ENCODE peak calls at places on chromosomes 4 and X, in nine cellular contexts. One of them, this sample, is unnamed.

GRCh38 chrX:30156880-30157560 is 58.3 kb upstream of the MAGEB2 start:
- DNase-seq in activated CD8-positive, alpha-beta memory T cell treated with anti-CD3 and anti-CD28 coated beads, Interleukin-2, amount 10 ng/mL, durations not matched to agents 7 days and 5 days: no peak
- DNase-seq in stimulated activated CD8-positive, alpha-beta memory T cell treated with anti-CD3 and anti-CD28 coated beads, Interleukin-4, amount 100 ng/mL, for 24 hours: no peak
- DNase-seq in GM19239: no peak
- DNase-seq in cardiac fibroblast: no peak
- DNase-seq in mucosa of descending colon: no peak
- DNase-seq in stimulated activated CD4-positive, alpha-beta T cell treated with anti-CD3 and anti-CD28 coated beads, Interleukin-12 subunit alpha, Interleukin-12 subunit beta, amount 100 ng/mL, for 4 hours: no peak
- DNase-seq in fibroblast of the aortic adventitia: no peak
- DNase-seq in kidney tubule cell: no peak
- DNase-seq in this sample: no peak

GRCh38 chr4:39274503-39274902 is 91.7 kb downstream of the RFC1 start:
- DNase-seq in fibroblast of the aortic adventitia: no peak
- DNase-seq in cardiac fibroblast: no peak
- DNase-seq in stimulated activated CD4-positive, alpha-beta T cell treated with anti-CD3 and anti-CD28 coated beads, Interleukin-12 subunit alpha, Interleukin-12 subunit beta, amount 100 ng/mL, for 4 hours: no peak
- DNase-seq in GM19239: no peak
- DNase-seq in mucosa of descending colon: no peak
- DNase-seq in activated CD8-positive, alpha-beta memory T cell treated with anti-CD3 and anti-CD28 coated beads, Interleukin-2, amount 10 ng/mL, durations not matched to agents 7 days and 5 days: no peak
- DNase-seq in kidney tubule cell: no peak
- DNase-seq in stimulated activated CD8-positive, alpha-beta memory T cell treated with anti-CD3 and anti-CD28 coated beads, Interleukin-4, amount 100 ng/mL, for 24 hours: no peak
- DNase-seq in this sample: no peak

GRCh38 chr4:5473125-5473524 is 235.2 kb downstream of the EVC2 start:
- DNase-seq in fibroblast of the aortic adventitia: no peak
- DNase-seq in cardiac fibroblast: no peak
- DNase-seq in kidney tubule cell: no peak
- DNase-seq in activated CD8-positive, alpha-beta memory T cell treated with anti-CD3 and anti-CD28 coated beads, Interleukin-2, amount 10 ng/mL, durations not matched to agents 7 days and 5 days: no peak
- DNase-seq in mucosa of descending colon: no peak
- DNase-seq in GM19239: no peak
- DNase-seq in stimulated activated CD8-positive, alpha-beta memory T cell treated with anti-CD3 and anti-CD28 coated beads, Interleukin-4, amount 100 ng/mL, for 24 hours: no peak
- DNase-seq in stimulated activated CD4-positive, alpha-beta T cell treated with anti-CD3 and anti-CD28 coated beads, Interleukin-12 subunit alpha, Interleukin-12 subunit beta, amount 100 ng/mL, for 4 hours: no peak
- DNase-seq in this sample: no peak

GRCh38 chrX:48823029-48823428 is 3.3 kb upstream of the ERAS start:
- DNase-seq in stimulated activated CD4-positive, alpha-beta T cell treated with anti-CD3 and anti-CD28 coated beads, Interleukin-12 subunit alpha, Interleukin-12 subunit beta, amount 100 ng/mL, for 4 hours: no peak
- DNase-seq in stimulated activated CD8-positive, alpha-beta memory T cell treated with anti-CD3 and anti-CD28 coated beads, Interleukin-4, amount 100 ng/mL, for 24 hours: no peak
- DNase-seq in mucosa of descending colon: no peak
- DNase-seq in cardiac fibroblast: no peak
- DNase-seq in activated CD8-positive, alpha-beta memory T cell treated with anti-CD3 and anti-CD28 coated beads, Interleukin-2, amount 10 ng/mL, durations not matched to agents 7 days and 5 days: no peak
- DNase-seq in fibroblast of the aortic adventitia: no peak
- DNase-seq in kidney tubule cell: no peak
- DNase-seq in GM19239: no peak
- DNase-seq in this sample: no peak

GRCh38 chrX:154409222-154409871 is at the start of gene DNASE1L1:
- DNase-seq in mucosa of descending colon: peak; percentile 94
- DNase-seq in stimulated activated CD4-positive, alpha-beta T cell treated with anti-CD3 and anti-CD28 coated beads, Interleukin-12 subunit alpha, Interleukin-12 subunit beta, amount 100 ng/mL, for 4 hours: no peak
- DNase-seq in stimulated activated CD8-positive, alpha-beta memory T cell treated with anti-CD3 and anti-CD28 coated beads, Interleukin-4, amount 100 ng/mL, for 24 hours: peak; percentile 33
- DNase-seq in kidney tubule cell: peak; percentile 75
- DNase-seq in activated CD8-positive, alpha-beta memory T cell treated with anti-CD3 and anti-CD28 coated beads, Interleukin-2, amount 10 ng/mL, durations not matched to agents 7 days and 5 days: peak; percentile 49
- DNase-seq in cardiac fibroblast: peak; percentile 92
- DNase-seq in GM19239: no peak
- DNase-seq in fibroblast of the aortic adventitia: peak; percentile 78
- DNase-seq in this sample: peak; percentile 46

GRCh38 chrX:46447384-46447783 is 97.8 kb downstream of the ZNF674 start:
- DNase-seq in fibroblast of the aortic adventitia: no peak
- DNase-seq in stimulated activated CD4-positive, alpha-beta T cell treated with anti-CD3 and anti-CD28 coated beads, Interleukin-12 subunit alpha, Interleukin-12 subunit beta, amount 100 ng/mL, for 4 hours: no peak
- DNase-seq in mucosa of descending colon: no peak
- DNase-seq in stimulated activated CD8-positive, alpha-beta memory T cell treated with anti-CD3 and anti-CD28 coated beads, Interleukin-4, amount 100 ng/mL, for 24 hours: no peak
- DNase-seq in activated CD8-positive, alpha-beta memory T cell treated with anti-CD3 and anti-CD28 coated beads, Interleukin-2, amount 10 ng/mL, durations not matched to agents 7 days and 5 days: no peak
- DNase-seq in kidney tubule cell: peak; percentile 27
- DNase-seq in GM19239: no peak
- DNase-seq in cardiac fibroblast: peak; percentile 13
- DNase-seq in this sample: no peak

GRCh38 chrX:106905064-106905708 is 2.0 kb upstream of the RIPPLY1 start:
- DNase-seq in mucosa of descending colon: no peak
- DNase-seq in stimulated activated CD4-positive, alpha-beta T cell treated with anti-CD3 and anti-CD28 coated beads, Interleukin-12 subunit alpha, Interleukin-12 subunit beta, amount 100 ng/mL, for 4 hours: no peak
- DNase-seq in stimulated activated CD8-positive, alpha-beta memory T cell treated with anti-CD3 and anti-CD28 coated beads, Interleukin-4, amount 100 ng/mL, for 24 hours: no peak
- DNase-seq in fibroblast of the aortic adventitia: no peak
- DNase-seq in cardiac fibroblast: no peak
- DNase-seq in activated CD8-positive, alpha-beta memory T cell treated with anti-CD3 and anti-CD28 coated beads, Interleukin-2, amount 10 ng/mL, durations not matched to agents 7 days and 5 days: no peak
- DNase-seq in GM19239: no peak
- DNase-seq in kidney tubule cell: no peak
- DNase-seq in this sample: no peak

GRCh38 chrX:131264665-131265064 is 24.4 kb downstream of the IGSF1 start:
- DNase-seq in cardiac fibroblast: no peak
- DNase-seq in stimulated activated CD4-positive, alpha-beta T cell treated with anti-CD3 and anti-CD28 coated beads, Interleukin-12 subunit alpha, Interleukin-12 subunit beta, amount 100 ng/mL, for 4 hours: no peak
- DNase-seq in kidney tubule cell: no peak
- DNase-seq in GM19239: no peak
- DNase-seq in fibroblast of the aortic adventitia: no peak
- DNase-seq in activated CD8-positive, alpha-beta memory T cell treated with anti-CD3 and anti-CD28 coated beads, Interleukin-2, amount 10 ng/mL, durations not matched to agents 7 days and 5 days: no peak
- DNase-seq in mucosa of descending colon: no peak
- DNase-seq in stimulated activated CD8-positive, alpha-beta memory T cell treated with anti-CD3 and anti-CD28 coated beads, Interleukin-4, amount 100 ng/mL, for 24 hours: no peak
- DNase-seq in this sample: no peak

GRCh38 chr4:11182586-11183357 is 245.9 kb downstream of the HS3ST1 start:
- DNase-seq in GM19239: no peak
- DNase-seq in cardiac fibroblast: no peak
- DNase-seq in activated CD8-positive, alpha-beta memory T cell treated with anti-CD3 and anti-CD28 coated beads, Interleukin-2, amount 10 ng/mL, durations not matched to agents 7 days and 5 days: no peak
- DNase-seq in mucosa of descending colon: no peak
- DNase-seq in stimulated activated CD4-positive, alpha-beta T cell treated with anti-CD3 and anti-CD28 coated beads, Interleukin-12 subunit alpha, Interleukin-12 subunit beta, amount 100 ng/mL, for 4 hours: no peak
- DNase-seq in fibroblast of the aortic adventitia: peak; percentile 78
- DNase-seq in kidney tubule cell: peak; percentile 63
- DNase-seq in stimulated activated CD8-positive, alpha-beta memory T cell treated with anti-CD3 and anti-CD28 coated beads, Interleukin-4, amount 100 ng/mL, for 24 hours: no peak
- DNase-seq in this sample: no peak

GRCh38 chr4:6107886-6108285 is 89.7 kb upstream of the C4orf50 start:
- DNase-seq in GM19239: no peak
- DNase-seq in cardiac fibroblast: no peak
- DNase-seq in activated CD8-positive, alpha-beta memory T cell treated with anti-CD3 and anti-CD28 coated beads, Interleukin-2, amount 10 ng/mL, durations not matched to agents 7 days and 5 days: no peak
- DNase-seq in fibroblast of the aortic adventitia: no peak
- DNase-seq in mucosa of descending colon: no peak
- DNase-seq in kidney tubule cell: no peak
- DNase-seq in stimulated activated CD4-positive, alpha-beta T cell treated with anti-CD3 and anti-CD28 coated beads, Interleukin-12 subunit alpha, Interleukin-12 subunit beta, amount 100 ng/mL, for 4 hours: no peak
- DNase-seq in stimulated activated CD8-positive, alpha-beta memory T cell treated with anti-CD3 and anti-CD28 coated beads, Interleukin-4, amount 100 ng/mL, for 24 hours: no peak
- DNase-seq in this sample: no peak

GRCh38 chr4:151407466-151408379 is 1.3 kb upstream of the FHIP1A start:
- DNase-seq in stimulated activated CD4-positive, alpha-beta T cell treated with anti-CD3 and anti-CD28 coated beads, Interleukin-12 subunit alpha, Interleukin-12 subunit beta, amount 100 ng/mL, for 4 hours: no peak
- DNase-seq in GM19239: peak; percentile 84
- DNase-seq in activated CD8-positive, alpha-beta memory T cell treated with anti-CD3 and anti-CD28 coated beads, Interleukin-2, amount 10 ng/mL, durations not matched to agents 7 days and 5 days: peak; percentile 80
- DNase-seq in mucosa of descending colon: peak; percentile 70
- DNase-seq in kidney tubule cell: peak; percentile 49
- DNase-seq in fibroblast of the aortic adventitia: no peak
- DNase-seq in stimulated activated CD8-positive, alpha-beta memory T cell treated with anti-CD3 and anti-CD28 coated beads, Interleukin-4, amount 100 ng/mL, for 24 hours: no peak
- DNase-seq in cardiac fibroblast: no peak
- DNase-seq in this sample: peak; percentile 71

GRCh38 chr4:13892739-13893105 is 265.2 kb upstream of the BOD1L1 start:
- DNase-seq in mucosa of descending colon: no peak
- DNase-seq in GM19239: no peak
- DNase-seq in stimulated activated CD4-positive, alpha-beta T cell treated with anti-CD3 and anti-CD28 coated beads, Interleukin-12 subunit alpha, Interleukin-12 subunit beta, amount 100 ng/mL, for 4 hours: no peak
- DNase-seq in fibroblast of the aortic adventitia: no peak
- DNase-seq in kidney tubule cell: peak; percentile 53
- DNase-seq in activated CD8-positive, alpha-beta memory T cell treated with anti-CD3 and anti-CD28 coated beads, Interleukin-2, amount 10 ng/mL, durations not matched to agents 7 days and 5 days: no peak
- DNase-seq in cardiac fibroblast: peak; percentile 77
- DNase-seq in stimulated activated CD8-positive, alpha-beta memory T cell treated with anti-CD3 and anti-CD28 coated beads, Interleukin-4, amount 100 ng/mL, for 24 hours: no peak
- DNase-seq in this sample: no peak

GRCh38 chrX:100748133-100748532 is 16.2 kb upstream of the SYTL4 start:
- DNase-seq in activated CD8-positive, alpha-beta memory T cell treated with anti-CD3 and anti-CD28 coated beads, Interleukin-2, amount 10 ng/mL, durations not matched to agents 7 days and 5 days: no peak
- DNase-seq in mucosa of descending colon: no peak
- DNase-seq in kidney tubule cell: peak; percentile 42
- DNase-seq in stimulated activated CD8-positive, alpha-beta memory T cell treated with anti-CD3 and anti-CD28 coated beads, Interleukin-4, amount 100 ng/mL, for 24 hours: no peak
- DNase-seq in cardiac fibroblast: no peak
- DNase-seq in stimulated activated CD4-positive, alpha-beta T cell treated with anti-CD3 and anti-CD28 coated beads, Interleukin-12 subunit alpha, Interleukin-12 subunit beta, amount 100 ng/mL, for 4 hours: no peak
- DNase-seq in GM19239: no peak
- DNase-seq in fibroblast of the aortic adventitia: no peak
- DNase-seq in this sample: no peak

GRCh38 chr4:3346146-3346545 is 53.3 kb downstream of the RGS12 start:
- DNase-seq in stimulated activated CD4-positive, alpha-beta T cell treated with anti-CD3 and anti-CD28 coated beads, Interleukin-12 subunit alpha, Interleukin-12 subunit beta, amount 100 ng/mL, for 4 hours: peak; percentile 7
- DNase-seq in stimulated activated CD8-positive, alpha-beta memory T cell treated with anti-CD3 and anti-CD28 coated beads, Interleukin-4, amount 100 ng/mL, for 24 hours: no peak
- DNase-seq in cardiac fibroblast: peak; percentile 86
- DNase-seq in GM19239: peak; percentile 71
- DNase-seq in activated CD8-positive, alpha-beta memory T cell treated with anti-CD3 and anti-CD28 coated beads, Interleukin-2, amount 10 ng/mL, durations not matched to agents 7 days and 5 days: peak; percentile 50
- DNase-seq in fibroblast of the aortic adventitia: peak; percentile 90
- DNase-seq in mucosa of descending colon: no peak
- DNase-seq in kidney tubule cell: peak; percentile 72
- DNase-seq in this sample: peak; percentile 32

GRCh38 chrX:127708155-127708554 is 344.0 kb downstream of the ACTRT1 start:
- DNase-seq in kidney tubule cell: peak; percentile 41
- DNase-seq in activated CD8-positive, alpha-beta memory T cell treated with anti-CD3 and anti-CD28 coated beads, Interleukin-2, amount 10 ng/mL, durations not matched to agents 7 days and 5 days: no peak
- DNase-seq in stimulated activated CD4-positive, alpha-beta T cell treated with anti-CD3 and anti-CD28 coated beads, Interleukin-12 subunit alpha, Interleukin-12 subunit beta, amount 100 ng/mL, for 4 hours: no peak
- DNase-seq in GM19239: no peak
- DNase-seq in fibroblast of the aortic adventitia: no peak
- DNase-seq in cardiac fibroblast: no peak
- DNase-seq in mucosa of descending colon: no peak
- DNase-seq in stimulated activated CD8-positive, alpha-beta memory T cell treated with anti-CD3 and anti-CD28 coated beads, Interleukin-4, amount 100 ng/mL, for 24 hours: no peak
- DNase-seq in this sample: no peak

GRCh38 chr4:137359691-137360315 is 172.5 kb downstream of the PCDH18 start:
- DNase-seq in cardiac fibroblast: peak; percentile 40
- DNase-seq in fibroblast of the aortic adventitia: peak; percentile 70
- DNase-seq in stimulated activated CD4-positive, alpha-beta T cell treated with anti-CD3 and anti-CD28 coated beads, Interleukin-12 subunit alpha, Interleukin-12 subunit beta, amount 100 ng/mL, for 4 hours: no peak
- DNase-seq in stimulated activated CD8-positive, alpha-beta memory T cell treated with anti-CD3 and anti-CD28 coated beads, Interleukin-4, amount 100 ng/mL, for 24 hours: no peak
- DNase-seq in kidney tubule cell: no peak
- DNase-seq in activated CD8-positive, alpha-beta memory T cell treated with anti-CD3 and anti-CD28 coated beads, Interleukin-2, amount 10 ng/mL, durations not matched to agents 7 days and 5 days: no peak
- DNase-seq in GM19239: no peak
- DNase-seq in mucosa of descending colon: no peak
- DNase-seq in this sample: no peak

GRCh38 chrX:129744881-129745321 is 6.1 kb downstream of the XPNPEP2 start:
- DNase-seq in activated CD8-positive, alpha-beta memory T cell treated with anti-CD3 and anti-CD28 coated beads, Interleukin-2, amount 10 ng/mL, durations not matched to agents 7 days and 5 days: peak; percentile 69
- DNase-seq in stimulated activated CD8-positive, alpha-beta memory T cell treated with anti-CD3 and anti-CD28 coated beads, Interleukin-4, amount 100 ng/mL, for 24 hours: no peak
- DNase-seq in stimulated activated CD4-positive, alpha-beta T cell treated with anti-CD3 and anti-CD28 coated beads, Interleukin-12 subunit alpha, Interleukin-12 subunit beta, amount 100 ng/mL, for 4 hours: no peak
- DNase-seq in kidney tubule cell: no peak
- DNase-seq in cardiac fibroblast: no peak
- DNase-seq in GM19239: no peak
- DNase-seq in fibroblast of the aortic adventitia: no peak
- DNase-seq in mucosa of descending colon: no peak
- DNase-seq in this sample: no peak

GRCh38 chr4:1183985-1184773 is 11.8 kb upstream of the SPON2 start:
- DNase-seq in stimulated activated CD8-positive, alpha-beta memory T cell treated with anti-CD3 and anti-CD28 coated beads, Interleukin-4, amount 100 ng/mL, for 24 hours: no peak
- DNase-seq in activated CD8-positive, alpha-beta memory T cell treated with anti-CD3 and anti-CD28 coated beads, Interleukin-2, amount 10 ng/mL, durations not matched to agents 7 days and 5 days: no peak
- DNase-seq in kidney tubule cell: no peak
- DNase-seq in cardiac fibroblast: no peak
- DNase-seq in GM19239: no peak
- DNase-seq in fibroblast of the aortic adventitia: peak; percentile 54
- DNase-seq in mucosa of descending colon: no peak
- DNase-seq in stimulated activated CD4-positive, alpha-beta T cell treated with anti-CD3 and anti-CD28 coated beads, Interleukin-12 subunit alpha, Interleukin-12 subunit beta, amount 100 ng/mL, for 4 hours: no peak
- DNase-seq in this sample: no peak

GRCh38 chrX:72078411-72078810 is 53.3 kb downstream of the RTL5 start:
- DNase-seq in mucosa of descending colon: no peak
- DNase-seq in stimulated activated CD4-positive, alpha-beta T cell treated with anti-CD3 and anti-CD28 coated beads, Interleukin-12 subunit alpha, Interleukin-12 subunit beta, amount 100 ng/mL, for 4 hours: no peak
- DNase-seq in cardiac fibroblast: no peak
- DNase-seq in stimulated activated CD8-positive, alpha-beta memory T cell treated with anti-CD3 and anti-CD28 coated beads, Interleukin-4, amount 100 ng/mL, for 24 hours: no peak
- DNase-seq in kidney tubule cell: no peak
- DNase-seq in fibroblast of the aortic adventitia: no peak
- DNase-seq in GM19239: no peak
- DNase-seq in activated CD8-positive, alpha-beta memory T cell treated with anti-CD3 and anti-CD28 coated beads, Interleukin-2, amount 10 ng/mL, durations not matched to agents 7 days and 5 days: no peak
- DNase-seq in this sample: no peak

GRCh38 chrX:10974920-10975319 is 136.2 kb upstream of the HCCS start:
- DNase-seq in activated CD8-positive, alpha-beta memory T cell treated with anti-CD3 and anti-CD28 coated beads, Interleukin-2, amount 10 ng/mL, durations not matched to agents 7 days and 5 days: no peak
- DNase-seq in stimulated activated CD8-positive, alpha-beta memory T cell treated with anti-CD3 and anti-CD28 coated beads, Interleukin-4, amount 100 ng/mL, for 24 hours: no peak
- DNase-seq in stimulated activated CD4-positive, alpha-beta T cell treated with anti-CD3 and anti-CD28 coated beads, Interleukin-12 subunit alpha, Interleukin-12 subunit beta, amount 100 ng/mL, for 4 hours: no peak
- DNase-seq in fibroblast of the aortic adventitia: no peak
- DNase-seq in GM19239: no peak
- DNase-seq in kidney tubule cell: no peak
- DNase-seq in mucosa of descending colon: no peak
- DNase-seq in cardiac fibroblast: no peak
- DNase-seq in this sample: no peak

GRCh38 chrX:133881893-133882292 is 103.5 kb downstream of the GPC3 start:
- DNase-seq in cardiac fibroblast: no peak
- DNase-seq in stimulated activated CD8-positive, alpha-beta memory T cell treated with anti-CD3 and anti-CD28 coated beads, Interleukin-4, amount 100 ng/mL, for 24 hours: no peak
- DNase-seq in kidney tubule cell: no peak
- DNase-seq in stimulated activated CD4-positive, alpha-beta T cell treated with anti-CD3 and anti-CD28 coated beads, Interleukin-12 subunit alpha, Interleukin-12 subunit beta, amount 100 ng/mL, for 4 hours: no peak
- DNase-seq in GM19239: no peak
- DNase-seq in fibroblast of the aortic adventitia: no peak
- DNase-seq in activated CD8-positive, alpha-beta memory T cell treated with anti-CD3 and anti-CD28 coated beads, Interleukin-2, amount 10 ng/mL, durations not matched to agents 7 days and 5 days: no peak
- DNase-seq in mucosa of descending colon: no peak
- DNase-seq in this sample: no peak

GRCh38 chr4:99405433-99406115 is 29.6 kb downstream of the ADH7 start:
- DNase-seq in stimulated activated CD4-positive, alpha-beta T cell treated with anti-CD3 and anti-CD28 coated beads, Interleukin-12 subunit alpha, Interleukin-12 subunit beta, amount 100 ng/mL, for 4 hours: peak; percentile 58
- DNase-seq in cardiac fibroblast: peak; percentile 91
- DNase-seq in mucosa of descending colon: no peak
- DNase-seq in kidney tubule cell: peak; percentile 78
- DNase-seq in activated CD8-positive, alpha-beta memory T cell treated with anti-CD3 and anti-CD28 coated beads, Interleukin-2, amount 10 ng/mL, durations not matched to agents 7 days and 5 days: peak; percentile 67
- DNase-seq in stimulated activated CD8-positive, alpha-beta memory T cell treated with anti-CD3 and anti-CD28 coated beads, Interleukin-4, amount 100 ng/mL, for 24 hours: peak; percentile 30
- DNase-seq in fibroblast of the aortic adventitia: peak; percentile 97
- DNase-seq in GM19239: no peak
- DNase-seq in this sample: peak; percentile 18

GRCh38 chr4:78938474-78938867 is 767 bp downstream of the PAQR3 start:
- DNase-seq in fibroblast of the aortic adventitia: no peak
- DNase-seq in stimulated activated CD8-positive, alpha-beta memory T cell treated with anti-CD3 and anti-CD28 coated beads, Interleukin-4, amount 100 ng/mL, for 24 hours: no peak
- DNase-seq in mucosa of descending colon: no peak
- DNase-seq in cardiac fibroblast: no peak
- DNase-seq in GM19239: no peak
- DNase-seq in kidney tubule cell: peak; percentile 6
- DNase-seq in activated CD8-positive, alpha-beta memory T cell treated with anti-CD3 and anti-CD28 coated beads, Interleukin-2, amount 10 ng/mL, durations not matched to agents 7 days and 5 days: no peak
- DNase-seq in stimulated activated CD4-positive, alpha-beta T cell treated with anti-CD3 and anti-CD28 coated beads, Interleukin-12 subunit alpha, Interleukin-12 subunit beta, amount 100 ng/mL, for 4 hours: no peak
- DNase-seq in this sample: no peak

GRCh38 chrX:108397627-108398392 is 40.4 kb downstream of the COL4A6 start:
- DNase-seq in fibroblast of the aortic adventitia: peak; percentile 66
- DNase-seq in kidney tubule cell: peak; percentile 35
- DNase-seq in activated CD8-positive, alpha-beta memory T cell treated with anti-CD3 and anti-CD28 coated beads, Interleukin-2, amount 10 ng/mL, durations not matched to agents 7 days and 5 days: no peak
- DNase-seq in stimulated activated CD8-positive, alpha-beta memory T cell treated with anti-CD3 and anti-CD28 coated beads, Interleukin-4, amount 100 ng/mL, for 24 hours: no peak
- DNase-seq in stimulated activated CD4-positive, alpha-beta T cell treated with anti-CD3 and anti-CD28 coated beads, Interleukin-12 subunit alpha, Interleukin-12 subunit beta, amount 100 ng/mL, for 4 hours: no peak
- DNase-seq in cardiac fibroblast: peak; percentile 14
- DNase-seq in mucosa of descending colon: no peak
- DNase-seq in GM19239: no peak
- DNase-seq in this sample: no peak

GRCh38 chrX:109847257-109848187 is 114.5 kb upstream of the ACSL4 start:
- DNase-seq in kidney tubule cell: peak; percentile 83
- DNase-seq in activated CD8-positive, alpha-beta memory T cell treated with anti-CD3 and anti-CD28 coated beads, Interleukin-2, amount 10 ng/mL, durations not matched to agents 7 days and 5 days: no peak
- DNase-seq in GM19239: no peak
- DNase-seq in cardiac fibroblast: peak; percentile 96
- DNase-seq in stimulated activated CD8-positive, alpha-beta memory T cell treated with anti-CD3 and anti-CD28 coated beads, Interleukin-4, amount 100 ng/mL, for 24 hours: no peak
- DNase-seq in fibroblast of the aortic adventitia: peak; percentile 94
- DNase-seq in mucosa of descending colon: no peak
- DNase-seq in stimulated activated CD4-positive, alpha-beta T cell treated with anti-CD3 and anti-CD28 coated beads, Interleukin-12 subunit alpha, Interleukin-12 subunit beta, amount 100 ng/mL, for 4 hours: no peak
- DNase-seq in this sample: no peak

GRCh38 chr4:6017800-6018199 is 431 bp downstream of the C4orf50 start:
- DNase-seq in fibroblast of the aortic adventitia: no peak
- DNase-seq in kidney tubule cell: no peak
- DNase-seq in stimulated activated CD4-positive, alpha-beta T cell treated with anti-CD3 and anti-CD28 coated beads, Interleukin-12 subunit alpha, Interleukin-12 subunit beta, amount 100 ng/mL, for 4 hours: no peak
- DNase-seq in GM19239: no peak
- DNase-seq in activated CD8-positive, alpha-beta memory T cell treated with anti-CD3 and anti-CD28 coated beads, Interleukin-2, amount 10 ng/mL, durations not matched to agents 7 days and 5 days: no peak
- DNase-seq in stimulated activated CD8-positive, alpha-beta memory T cell treated with anti-CD3 and anti-CD28 coated beads, Interleukin-4, amount 100 ng/mL, for 24 hours: no peak
- DNase-seq in mucosa of descending colon: no peak
- DNase-seq in cardiac fibroblast: no peak
- DNase-seq in this sample: no peak

GRCh38 chrX:84219551-84219950 is 31.6 kb upstream of the RPS6KA6 start:
- DNase-seq in cardiac fibroblast: no peak
- DNase-seq in mucosa of descending colon: no peak
- DNase-seq in stimulated activated CD8-positive, alpha-beta memory T cell treated with anti-CD3 and anti-CD28 coated beads, Interleukin-4, amount 100 ng/mL, for 24 hours: no peak
- DNase-seq in stimulated activated CD4-positive, alpha-beta T cell treated with anti-CD3 and anti-CD28 coated beads, Interleukin-12 subunit alpha, Interleukin-12 subunit beta, amount 100 ng/mL, for 4 hours: no peak
- DNase-seq in GM19239: no peak
- DNase-seq in fibroblast of the aortic adventitia: no peak
- DNase-seq in activated CD8-positive, alpha-beta memory T cell treated with anti-CD3 and anti-CD28 coated beads, Interleukin-2, amount 10 ng/mL, durations not matched to agents 7 days and 5 days: no peak
- DNase-seq in kidney tubule cell: peak; percentile 69
- DNase-seq in this sample: no peak

GRCh38 chr4:74675673-74676279 is 118.5 kb downstream of the BTC start:
- DNase-seq in cardiac fibroblast: peak; percentile 82
- DNase-seq in stimulated activated CD8-positive, alpha-beta memory T cell treated with anti-CD3 and anti-CD28 coated beads, Interleukin-4, amount 100 ng/mL, for 24 hours: no peak
- DNase-seq in GM19239: peak; percentile 6
- DNase-seq in activated CD8-positive, alpha-beta memory T cell treated with anti-CD3 and anti-CD28 coated beads, Interleukin-2, amount 10 ng/mL, durations not matched to agents 7 days and 5 days: no peak
- DNase-seq in fibroblast of the aortic adventitia: peak; percentile 83
- DNase-seq in stimulated activated CD4-positive, alpha-beta T cell treated with anti-CD3 and anti-CD28 coated beads, Interleukin-12 subunit alpha, Interleukin-12 subunit beta, amount 100 ng/mL, for 4 hours: no peak
- DNase-seq in kidney tubule cell: peak; percentile 77
- DNase-seq in mucosa of descending colon: no peak
- DNase-seq in this sample: no peak

GRCh38 chr4:99648321-99648720 is 9.3 kb downstream of the C4orf54 start:
- DNase-seq in kidney tubule cell: no peak
- DNase-seq in mucosa of descending colon: no peak
- DNase-seq in cardiac fibroblast: no peak
- DNase-seq in activated CD8-positive, alpha-beta memory T cell treated with anti-CD3 and anti-CD28 coated beads, Interleukin-2, amount 10 ng/mL, durations not matched to agents 7 days and 5 days: no peak
- DNase-seq in stimulated activated CD8-positive, alpha-beta memory T cell treated with anti-CD3 and anti-CD28 coated beads, Interleukin-4, amount 100 ng/mL, for 24 hours: no peak
- DNase-seq in fibroblast of the aortic adventitia: no peak
- DNase-seq in GM19239: no peak
- DNase-seq in stimulated activated CD4-positive, alpha-beta T cell treated with anti-CD3 and anti-CD28 coated beads, Interleukin-12 subunit alpha, Interleukin-12 subunit beta, amount 100 ng/mL, for 4 hours: no peak
- DNase-seq in this sample: no peak

GRCh38 chr4:157121396-157121795 is 45.4 kb downstream of the GLRB start:
- DNase-seq in mucosa of descending colon: no peak
- DNase-seq in GM19239: no peak
- DNase-seq in stimulated activated CD4-positive, alpha-beta T cell treated with anti-CD3 and anti-CD28 coated beads, Interleukin-12 subunit alpha, Interleukin-12 subunit beta, amount 100 ng/mL, for 4 hours: no peak
- DNase-seq in stimulated activated CD8-positive, alpha-beta memory T cell treated with anti-CD3 and anti-CD28 coated beads, Interleukin-4, amount 100 ng/mL, for 24 hours: no peak
- DNase-seq in kidney tubule cell: no peak
- DNase-seq in activated CD8-positive, alpha-beta memory T cell treated with anti-CD3 and anti-CD28 coated beads, Interleukin-2, amount 10 ng/mL, durations not matched to agents 7 days and 5 days: no peak
- DNase-seq in fibroblast of the aortic adventitia: no peak
- DNase-seq in cardiac fibroblast: no peak
- DNase-seq in this sample: no peak

GRCh38 chrX:25017667-25018247 is 2.0 kb upstream of the ARX start:
- DNase-seq in GM19239: no peak
- DNase-seq in kidney tubule cell: no peak
- DNase-seq in mucosa of descending colon: no peak
- DNase-seq in stimulated activated CD8-positive, alpha-beta memory T cell treated with anti-CD3 and anti-CD28 coated beads, Interleukin-4, amount 100 ng/mL, for 24 hours: no peak
- DNase-seq in fibroblast of the aortic adventitia: no peak
- DNase-seq in stimulated activated CD4-positive, alpha-beta T cell treated with anti-CD3 and anti-CD28 coated beads, Interleukin-12 subunit alpha, Interleukin-12 subunit beta, amount 100 ng/mL, for 4 hours: no peak
- DNase-seq in activated CD8-positive, alpha-beta memory T cell treated with anti-CD3 and anti-CD28 coated beads, Interleukin-2, amount 10 ng/mL, durations not matched to agents 7 days and 5 days: no peak
- DNase-seq in cardiac fibroblast: no peak
- DNase-seq in this sample: no peak

This sample was measured in stimulated activated naive B cell treated with anti-CD40 and anti-IgM and Interleukin-4, amounts not matched to agents 10 μg/mL and 1 μg/mL and 100 μg/mL, for 72 hours.